ENCODE peak calls at places on chromosomes 5 and 9, in four cellular contexts. G is lung, Q is fibroblast of mammary gland, H is psoas muscle. W is an unnamed sample.

GRCh38 chr5:127723571-127723970 is 20.4 kb downstream of the CCDC192 start:
- DNase-seq in H (no peak), G (peak; percentile 60), Q (peak; percentile 45), W (peak; percentile 38)

GRCh38 chr5:78666041-78666444 is 17.5 kb upstream of the LHFPL2 start:
- DNase-seq in Q (peak; percentile 49), G (no peak), H (no peak), W (peak; percentile 75)

GRCh38 chr9:90287567-90288274 is 354.9 kb downstream of the DIRAS2 start:
- DNase-seq in Q (no peak), H (no peak), G (no peak), W (no peak)

GRCh38 chr5:13643734-13644133 is 300.8 kb downstream of the DNAH5 start:
- DNase-seq in G (no peak), Q (no peak), H (no peak), W (no peak)

GRCh38 chr5:172658391-172658790 is 17.3 kb downstream of the NEURL1B start:
- DNase-seq in G (no peak), Q (no peak), H (no peak), W (no peak)

GRCh38 chr5:57735754-57736153 is 253.1 kb upstream of the ACTBL2 start:
- DNase-seq in Q (peak; percentile 93), H (no peak), G (no peak), W (peak; percentile 79)

GRCh38 chr9:70411141-70411929 is 3.1 kb downstream of the KLF9 start:
- DNase-seq in G (peak; percentile 55), H (peak; percentile 84), Q (peak; percentile 93), W (peak; percentile 87)

GRCh38 chr9:13252852-13253251 is 26.6 kb downstream of the MPDZ start:
- DNase-seq in G (no peak), Q (no peak), H (no peak), W (no peak)

GRCh38 chr5:160259341-160259740 is 30.0 kb downstream of the FABP6 start:
- DNase-seq in H (no peak), G (no peak), Q (no peak), W (no peak)

GRCh38 chr5:181203842-181204560 is 995 bp downstream of the TRIM7 start:
- DNase-seq in Q (no peak), G (no peak), H (no peak), W (no peak)

GRCh38 chr9:133362359-133363044 is 6.2 kb downstream of the SURF2 start:
- DNase-seq in H (no peak), Q (peak; percentile 49), G (no peak), W (peak; percentile 57)

GRCh38 chr5:110809006-110809405 is 70.2 kb downstream of the SLC25A46 start:
- DNase-seq in G (no peak), Q (peak; percentile 11), H (no peak), W (no peak)

GRCh38 chr9:34628656-34629491 is at the start of gene ARID3C:
- DNase-seq in G (no peak), Q (no peak), H (no peak), W (no peak)

GRCh38 chr5:61327761-61328753 is 4.0 kb upstream of the ZSWIM6 start:
- DNase-seq in G (no peak), H (no peak), Q (peak; percentile 97), W (peak; percentile 92)

GRCh38 chr5:9035346-9035745 is 510.5 kb downstream of the SEMA5A start:
- DNase-seq in Q (no peak), G (no peak), H (no peak), W (no peak)

GRCh38 chr9:125272697-125273096 is 11.1 kb downstream of the GAPVD1 start:
- DNase-seq in Q (no peak), H (no peak), G (no peak), W (peak; percentile 83)

GRCh38 chr9:32423371-32423770 is 38.9 kb downstream of the ACO1 start:
- DNase-seq in H (no peak), G (no peak), Q (no peak), W (peak; percentile 90)

DNA sequence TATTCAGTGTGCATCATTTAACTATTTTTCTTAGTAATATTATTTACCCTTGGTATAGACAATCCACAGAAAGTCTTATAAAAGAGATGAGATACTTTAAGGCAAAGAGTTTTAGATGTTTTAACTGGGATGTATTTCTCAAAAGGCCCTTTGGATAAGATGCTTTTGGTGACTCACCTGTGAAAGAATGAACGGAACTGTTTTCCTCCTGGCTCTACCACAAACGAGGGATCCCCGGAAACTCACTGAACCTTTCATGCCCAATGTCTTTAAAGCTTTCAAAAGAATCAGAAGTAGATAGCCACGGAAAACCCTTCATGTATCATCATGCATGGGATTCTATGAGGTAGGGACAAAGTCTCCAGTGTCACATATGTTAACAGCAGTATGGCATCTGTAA is 1.6 kb downstream of the ZNF782 start:
- DNase-seq in G (no peak), H (no peak), Q (no peak), W (no peak)
- H3K4me3 ChIP-seq in G (no peak overlapping the region), H (peak overlapping the region; percentile 81), Q (no peak overlapping the region), W (no peak overlapping the region)

GRCh38 chr9:128554155-128554862 is 1.9 kb downstream of the SPTAN1 start:
- DNase-seq in H (peak; percentile 56), Q (peak; percentile 87), G (peak; percentile 68), W (peak; percentile 93)
- TF ChIP-seq CTCF in H (no peak), Q (peak; percentile 3), G (no peak), W (peak; percentile 14)

GRCh38 chr5:143244000-143244736 is 159.3 kb downstream of the NR3C1 start:
- DNase-seq in G (peak; percentile 54), H (peak; percentile 75), Q (peak; percentile 98), W (peak; percentile 98)
- H3K4me3 ChIP-seq in G (no peak overlapping the region), H (peak overlapping the region; percentile 37), Q (peak overlapping the region; percentile 18), W (peak overlapping the region; percentile 45)

GRCh38 chr9:135858491-135859185 is 48.7 kb downstream of the CAMSAP1 start:
- DNase-seq in G (no peak), Q (peak; percentile 43), H (no peak), W (no peak)

GRCh38 chr9:135862781-135863180 is 44.6 kb downstream of the CAMSAP1 start:
- DNase-seq in H (no peak), G (no peak), Q (no peak), W (no peak)

GRCh38 chr9:135869916-135870315 is 37.4 kb downstream of the CAMSAP1 start:
- DNase-seq in G (no peak), Q (no peak), H (no peak), W (peak; percentile 57)

GRCh38 chr9:135865531-135865930 is 41.8 kb downstream of the CAMSAP1 start:
- DNase-seq in Q (peak; percentile 27), H (no peak), G (no peak), W (no peak)

GRCh38 chr9:135864447-135865049 is 42.8 kb downstream of the CAMSAP1 start:
- DNase-seq in G (peak; percentile 50), H (peak; percentile 64), Q (peak; percentile 50), W (peak; percentile 50)
- TF ChIP-seq CTCF in G (peak; percentile 53), H (peak; percentile 81), Q (peak; percentile 89), W (peak; percentile 92)

GRCh38 chr9:111548623-111549022 is 23.6 kb downstream of the ZNF483 start:
- DNase-seq in Q (no peak), H (no peak), G (no peak), W (no peak)
- H3K4me3 ChIP-seq in Q (no peak overlapping the region), H (no peak overlapping the region), G (no peak overlapping the region), W (no peak overlapping the region)

GRCh38 chr9:120921751-120922181 is 4.8 kb downstream of the TRAF1 start:
- DNase-seq in Q (no peak), H (no peak), G (no peak), W (no peak)
- TF ChIP-seq CTCF in Q (no peak), H (no peak), G (no peak), W (peak; percentile 10)

GRCh38 chr9:106596984-106597383 is 266.0 kb upstream of the ZNF462 start:
- DNase-seq in Q (no peak), G (no peak), H (no peak), W (no peak)

GRCh38 chr9:106602354-106602753 is 260.6 kb upstream of the ZNF462 start:
- DNase-seq in G (no peak), H (no peak), Q (no peak), W (no peak)

GRCh38 chr9:106600955-106601354 is 262.0 kb upstream of the ZNF462 start:
- DNase-seq in H (no peak), G (no peak), Q (no peak), W (no peak)
- H3K4me3 ChIP-seq in H (no peak overlapping the region), G (no peak overlapping the region), Q (no peak overlapping the region), W (no peak overlapping the region)